ENCODE peak calls at places on chromosomes 2 and 18, in nine cellular contexts. X, N, F, E, B, J, I, W and L are unnamed samples.

GRCh38 chr18:66632771-66633170 is 28.9 kb upstream of the CDH19 start:
- DNase-seq in X (no peak), N (peak; percentile 18), F (no peak), E (no peak), B (no peak), J (no peak), I (no peak), W (no peak), L (no peak)

GRCh38 chr2:113053666-113054435 is 1.2 kb upstream of the IL36B start:
- DNase-seq in X (no peak), N (no peak), F (no peak), E (no peak), B (no peak), J (no peak), I (no peak), W (no peak), L (no peak)

GRCh38 chr2:223815884-223816570 is 21.4 kb downstream of the AP1S3 start:
- DNase-seq in X (no peak), N (no peak), F (no peak), E (no peak), B (no peak), J (no peak), I (no peak), W (no peak), L (no peak)

GRCh38 chr2:18067980-18068379 is 189.5 kb downstream of the KCNS3 start:
- DNase-seq in X (no peak), N (no peak), F (no peak), E (no peak), B (no peak), J (no peak), I (peak; percentile 11), W (no peak), L (no peak)

GRCh38 chr2:172862077-172862476 is 126.4 kb downstream of the RAPGEF4 start:
- DNase-seq in X (no peak), N (no peak), F (no peak), E (no peak), B (no peak), J (no peak), I (no peak), W (no peak), L (no peak)

GRCh38 chr2:202660796-202661195 is 26.0 kb downstream of the FAM117B start:
- DNase-seq in X (no peak), N (no peak), F (no peak), E (no peak), B (no peak), J (no peak), I (no peak), W (no peak), L (no peak)

GRCh38 chr2:55163895-55164509 is 68.1 kb downstream of the CLHC1 start:
- DNase-seq in X (no peak), N (no peak), F (no peak), E (no peak), B (no peak), J (no peak), I (no peak), W (no peak), L (no peak)

GRCh38 chr2:237731663-237732062 is 66.9 kb upstream of the RBM44 start:
- DNase-seq in X (no peak), N (peak; percentile 49), F (no peak), E (peak; percentile 43), B (no peak), J (no peak), I (peak; percentile 64), W (peak; percentile 42), L (peak; percentile 43)

GRCh38 chr18:35746826-35747339 is 165.3 kb downstream of the GALNT1 start:
- DNase-seq in X (no peak), N (no peak), F (no peak), E (no peak), B (no peak), J (no peak), I (no peak), W (no peak), L (no peak)

GRCh38 chr2:66843856-66844255 is 408.9 kb downstream of the MEIS1 start:
- DNase-seq in X (no peak), N (no peak), F (no peak), E (no peak), B (no peak), J (no peak), I (no peak), W (no peak), L (no peak)

GRCh38 chr2:107595749-107596148 is 230.9 kb upstream of the RGPD4 start:
- DNase-seq in X (no peak), N (peak; percentile 50), F (no peak), E (peak; percentile 12), B (no peak), J (no peak), I (no peak), W (no peak), L (no peak)

GRCh38 chr2:96771792-96772618 is 11.3 kb downstream of the CNNM4 start:
- DNase-seq in X (peak; percentile 81), N (no peak), F (no peak), E (no peak), B (no peak), J (no peak), I (no peak), W (no peak), L (peak; percentile 48)

GRCh38 chr2:3956344-3956743 is 253.0 kb downstream of the DCDC2C start:
- DNase-seq in X (no peak), N (no peak), F (no peak), E (no peak), B (no peak), J (no peak), I (peak; percentile 59), W (no peak), L (no peak)

GRCh38 chr2:160379399-160379798 is 114.2 kb downstream of the RBMS1 start:
- DNase-seq in X (no peak), N (no peak), F (no peak), E (peak; percentile 94), B (no peak), J (no peak), I (no peak), W (no peak), L (no peak)